ENCODE peak calls at places on chromosomes 5 and 9, in six cellular contexts. T, V, E, U, G and J are unnamed samples.

GRCh38 chr9:1050125-1050895 is at the start of gene DMRT2:
- DNase-seq in T (peak), G (peak), V (peak), E (no peak), U (peak), J (peak)

GRCh38 chr9:15501179-15501578 is 9.6 kb downstream of the PSIP1 start:
- DNase-seq in G (no peak), T (no peak), V (no peak), E (no peak), U (no peak), J (no peak)

GRCh38 chr5:3361811-3362605 is 233.6 kb upstream of the IRX1 start:
- DNase-seq in T (no peak), E (no peak), U (no peak), G (no peak), V (no peak), J (no peak)

GRCh38 chr9:119273984-119274665 is 95.1 kb downstream of the BRINP1 start:
- DNase-seq in U (no peak), T (no peak), E (no peak), G (peak), V (no peak), J (no peak)

GRCh38 chr5:159094745-159095144 is 5.0 kb downstream of the EBF1 start:
- DNase-seq in T (peak), E (no peak), V (peak), U (peak), G (no peak), J (peak)

GRCh38 chr5:116528519-116529234 is 45.9 kb downstream of the SEMA6A start:
- DNase-seq in V (no peak), E (no peak), T (no peak), U (peak), G (no peak), J (no peak)

GRCh38 chr5:72427488-72428437 is 79.4 kb downstream of the ZNF366 start:
- DNase-seq in G (peak), U (no peak), E (no peak), T (no peak), V (no peak), J (no peak)

GRCh38 chr9:123816817-123817472 is 113.0 kb downstream of the DENND1A start:
- DNase-seq in T (no peak), G (no peak), V (no peak), U (no peak), E (no peak), J (no peak)

GRCh38 chr5:107878676-107879075 is 207.9 kb upstream of the EFNA5 start:
- DNase-seq in U (peak), E (no peak), T (no peak), V (no peak), G (no peak), J (no peak)

GRCh38 chr5:143106175-143106574 is 297.3 kb downstream of the NR3C1 start:
- DNase-seq in T (peak), U (peak), V (no peak), G (peak), E (no peak), J (no peak)

GRCh38 chr5:109983135-109983534 is 293.4 kb downstream of the MAN2A1 start:
- DNase-seq in G (no peak), V (no peak), U (no peak), T (no peak), E (no peak), J (no peak)

GRCh38 chr5:124824637-124825158 is 78.3 kb upstream of the ZNF608 start:
- DNase-seq in E (no peak), T (no peak), U (peak), V (no peak), G (peak), J (no peak)

GRCh38 chr5:176619569-176620332 is 9.8 kb upstream of the GPRIN1 start:
- DNase-seq in G (no peak), V (no peak), T (no peak), U (peak), E (no peak), J (no peak)

GRCh38 chr5:136042665-136043121 is 13.9 kb downstream of the TGFBI start:
- DNase-seq in V (no peak), E (no peak), T (no peak), U (no peak), G (no peak), J (no peak)

GRCh38 chr5:67089200-67089725 is 107.3 kb downstream of the CD180 start:
- DNase-seq in G (peak), E (no peak), T (no peak), U (peak), V (no peak), J (no peak)

GRCh38 chr5:24789631-24790354 is 145.0 kb upstream of the CDH10 start:
- DNase-seq in V (no peak), T (no peak), U (no peak), E (no peak), G (no peak), J (no peak)

GRCh38 chr9:121721770-121722169 is 70.3 kb downstream of the DAB2IP start:
- DNase-seq in T (no peak), V (no peak), E (no peak), G (no peak), U (no peak), J (no peak)

GRCh38 chr5:115484368-115484767 is 60.2 kb downstream of the FEM1C start:
- DNase-seq in G (no peak), V (no peak), E (no peak), T (no peak), U (no peak), J (no peak)

GRCh38 chr9:37922391-37923120 is 18.6 kb upstream of the SLC25A51 start:
- DNase-seq in G (peak), U (peak), T (no peak), E (no peak), V (no peak), J (peak)

GRCh38 chr9:137977572-137978261 is 100.1 kb downstream of the CACNA1B start:
- DNase-seq in E (no peak), U (no peak), G (no peak), T (no peak), V (no peak), J (no peak)

GRCh38 chr5:69368458-69369368 is 607 bp downstream of the AK6 start:
- DNase-seq in V (peak), U (peak), G (no peak), E (no peak), T (peak), J (no peak)

GRCh38 chr5:96885518-96886338 is 9.4 kb downstream of the ERAP2 start:
- DNase-seq in G (no peak), V (no peak), E (peak), T (peak), U (no peak), J (peak)

GRCh38 chr9:90201770-90202169 is 440.9 kb downstream of the DIRAS2 start:
- DNase-seq in V (no peak), U (peak), E (no peak), G (no peak), T (no peak), J (no peak)

GRCh38 chr5:86175224-86175623 is 442.5 kb upstream of the COX7C start:
- DNase-seq in T (no peak), V (no peak), G (peak), U (no peak), E (peak), J (no peak)

GRCh38 chr9:120377268-120378150 is 202.5 kb downstream of the CDK5RAP2 start:
- DNase-seq in G (no peak), U (no peak), V (no peak), T (no peak), E (no peak), J (no peak)

GRCh38 chr9:6073731-6074130 is 58.3 kb upstream of the RANBP6 start:
- DNase-seq in V (no peak), U (no peak), T (no peak), E (no peak), G (no peak), J (no peak)

GRCh38 chr5:73130811-73131210 is 10.4 kb downstream of the TMEM171 start:
- DNase-seq in U (no peak), E (no peak), V (no peak), G (no peak), T (no peak), J (no peak)

GRCh38 chr5:84872768-84873167 is 488.1 kb upstream of the EDIL3 start:
- DNase-seq in E (no peak), U (no peak), V (no peak), G (no peak), T (no peak), J (no peak)

GRCh38 chr5:136729901-136730355 is 364.6 kb upstream of the TRPC7 start:
- DNase-seq in U (peak), V (peak), E (no peak), G (peak), T (peak), J (no peak)

DNA sequence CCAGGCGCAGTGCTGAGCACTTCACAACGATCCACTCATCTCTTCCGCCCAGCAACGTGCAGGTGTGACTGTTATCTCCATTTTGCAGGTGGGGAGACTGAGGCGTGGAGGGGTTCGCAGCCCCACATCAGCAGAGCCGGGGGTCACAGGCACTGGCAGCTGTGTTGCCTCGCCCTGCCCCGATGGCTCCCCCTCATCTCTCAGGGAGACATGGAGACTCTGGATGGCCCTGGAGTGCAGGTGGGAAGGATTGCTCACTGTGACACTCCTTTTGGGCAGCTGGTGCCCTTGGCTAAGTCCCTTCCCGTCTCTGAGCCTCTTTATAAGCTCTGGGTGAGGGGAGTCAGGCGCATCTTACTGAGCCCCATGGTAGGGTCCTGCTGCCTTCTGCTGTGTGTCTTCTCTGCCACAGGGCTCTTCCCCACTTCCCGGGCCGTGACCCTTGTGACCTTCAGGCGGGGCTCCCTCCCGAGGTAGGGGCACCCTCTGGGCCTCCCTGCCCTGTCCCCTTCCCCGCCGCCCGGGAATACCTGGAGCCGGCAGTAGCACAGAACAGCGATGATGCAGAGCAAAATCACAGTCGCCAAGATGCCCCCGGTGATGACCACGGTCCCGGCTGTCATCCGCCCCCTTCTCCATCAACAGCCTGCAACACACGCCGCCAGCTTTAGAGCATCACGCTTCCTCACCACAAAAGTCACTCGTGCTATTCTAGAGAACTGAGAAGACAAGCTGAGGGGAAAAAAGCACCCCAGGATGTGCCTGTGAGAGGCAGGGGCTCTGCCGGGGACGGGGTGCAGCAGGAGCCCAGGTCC is 29.4 kb downstream of the FAM163B start:
- DNase-seq in U (no peak), G (no peak), V (no peak), E (no peak), T (no peak), J (no peak)
- H3K4me2 ChIP-seq in U (no peak), G (no peak), V (no peak), E (no peak), T (no peak), J (no peak)

GRCh38 chr9:133118568-133118967 is 2.5 kb downstream of the RALGDS start:
- DNase-seq in U (no peak), T (no peak), V (no peak), E (no peak), G (no peak), J (no peak)

GRCh38 chr9:133118179-133118520 is 2.9 kb downstream of the RALGDS start:
- DNase-seq in U (no peak), G (no peak), V (no peak), E (no peak), T (no peak), J (no peak)

GRCh38 chr9:133120343-133121199 is 469 bp downstream of the RALGDS start:
- DNase-seq in U (peak), E (no peak), V (no peak), G (no peak), T (no peak), J (no peak)

GRCh38 chr9:133119039-133119438 is 2.0 kb downstream of the RALGDS start:
- DNase-seq in E (no peak), T (no peak), V (no peak), U (peak), G (no peak), J (no peak)

GRCh38 chr9:133119461-133120342 is 1.3 kb downstream of the RALGDS start:
- DNase-seq in V (no peak), E (no peak), U (peak), T (no peak), G (no peak), J (no peak)
- H3K9ac ChIP-seq in V (peak), E (peak), U (peak), T (peak), G (no peak), J (no peak)

DNA sequence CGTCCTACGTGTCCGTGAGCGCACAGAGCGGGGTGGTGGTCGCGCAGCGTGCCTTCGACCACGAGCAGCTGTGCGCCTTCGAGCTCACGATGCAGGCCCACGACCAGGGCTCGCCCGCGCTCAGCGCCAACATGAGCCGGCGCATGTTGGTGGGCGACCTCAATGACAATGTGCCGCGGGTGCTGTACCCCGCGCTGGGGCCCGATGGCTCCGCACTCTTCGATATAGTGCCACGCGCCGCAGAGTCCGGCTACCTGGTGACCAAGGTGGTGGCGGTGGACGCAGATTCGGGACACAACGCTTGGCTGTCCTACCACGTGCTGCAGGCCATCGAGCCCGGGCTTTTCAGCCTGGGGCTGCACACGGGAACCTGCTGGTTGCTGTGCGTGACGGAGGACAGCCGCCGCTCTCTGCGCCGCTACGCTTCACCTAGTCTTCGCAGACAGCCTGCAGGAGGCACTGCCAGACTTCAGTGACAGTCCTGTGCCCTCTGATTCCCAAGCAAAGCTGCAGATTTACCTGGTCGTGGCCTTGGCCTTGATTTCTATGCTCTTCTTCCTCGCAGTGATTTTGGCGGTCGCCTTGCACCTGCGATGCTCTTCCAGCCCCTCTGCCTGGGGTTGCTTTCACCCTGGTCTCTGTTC is 2.4 kb upstream of the PCDHGA12 start:
- DNase-seq in U (no peak), E (no peak), G (no peak), T (no peak), V (no peak), J (no peak)
- H3K4me2 ChIP-seq in U (no peak), E (no peak), G (no peak), T (no peak), V (no peak), J (no peak)

GRCh38 chr9:70407081-70407503 is 7.4 kb downstream of the KLF9 start:
- DNase-seq in G (peak), T (no peak), U (no peak), V (no peak), E (no peak), J (no peak)

GRCh38 chr9:70404261-70404660 is 10.2 kb downstream of the KLF9 start:
- DNase-seq in G (no peak), T (no peak), E (no peak), U (no peak), V (no peak), J (no peak)

GRCh38 chr9:70406446-70406862 is 8.0 kb downstream of the KLF9 start:
- DNase-seq in E (no peak), U (no peak), G (no peak), T (peak), V (no peak), J (no peak)

GRCh38 chr9:70403618-70404025 is 10.8 kb downstream of the KLF9 start:
- DNase-seq in T (no peak), E (no peak), V (no peak), G (no peak), U (no peak), J (no peak)

GRCh38 chr9:70405808-70406445 is 8.5 kb downstream of the KLF9 start:
- DNase-seq in T (no peak), G (no peak), U (no peak), V (no peak), E (no peak), J (no peak)
- H3K9ac ChIP-seq in T (no peak), G (no peak), U (peak), V (no peak), E (peak), J (peak)

DNA sequence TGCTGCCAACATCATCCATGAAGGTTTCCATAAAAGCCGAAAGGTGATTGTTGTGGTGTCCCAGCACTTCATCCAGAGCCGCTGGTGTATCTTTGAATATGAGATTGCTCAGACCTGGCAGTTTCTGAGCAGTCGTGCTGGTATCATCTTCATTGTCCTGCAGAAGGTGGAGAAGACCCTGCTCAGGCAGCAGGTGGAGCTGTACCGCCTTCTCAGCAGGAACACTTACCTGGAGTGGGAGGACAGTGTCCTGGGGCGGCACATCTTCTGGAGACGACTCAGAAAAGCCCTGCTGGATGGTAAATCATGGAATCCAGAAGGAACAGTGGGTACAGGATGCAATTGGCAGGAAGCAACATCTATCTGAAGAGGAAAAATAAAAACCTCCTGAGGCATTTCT is 10.1 kb downstream of the TLR4 start:
- DNase-seq in U (no peak), G (no peak), V (no peak), E (no peak), T (no peak), J (no peak)
- H3K4me2 ChIP-seq in U (no peak), G (no peak), V (no peak), E (no peak), T (no peak), J (no peak)

GRCh38 chr9:72440383-72440782 is 75.4 kb upstream of the ZFAND5 start:
- DNase-seq in V (no peak), E (no peak), T (no peak), U (no peak), G (no peak), J (no peak)

GRCh38 chr9:72443855-72444254 is 77.6 kb upstream of the TMC1 start:
- DNase-seq in U (no peak), V (no peak), E (peak), G (peak), T (no peak), J (no peak)

GRCh38 chr9:72441296-72442211 is 76.5 kb upstream of the ZFAND5 start:
- DNase-seq in V (no peak), U (no peak), E (no peak), T (no peak), G (peak), J (no peak)

GRCh38 chr9:72444436-72444835 is 77.0 kb upstream of the TMC1 start:
- DNase-seq in G (peak), U (no peak), T (no peak), E (no peak), V (no peak), J (no peak)

DNA sequence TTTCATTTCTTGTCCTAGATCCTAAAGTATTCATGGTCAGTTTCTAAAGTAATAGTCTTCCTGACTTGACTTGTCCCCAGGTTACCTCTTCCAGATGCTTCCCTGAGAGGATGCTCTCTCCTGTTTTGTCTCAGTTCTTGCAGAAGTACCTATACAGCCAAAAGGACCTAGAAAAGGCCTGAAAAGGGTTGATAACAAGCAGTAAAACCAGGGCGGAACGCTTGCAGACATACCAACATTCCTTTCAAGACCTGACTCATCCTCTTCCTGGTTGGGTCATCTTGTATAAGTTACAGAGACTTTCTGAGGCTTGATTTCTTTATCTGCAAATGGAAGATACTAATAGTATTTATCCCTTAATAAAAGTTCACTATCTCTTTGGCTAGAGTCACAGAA is 77.2 kb upstream of the ZFAND5 start:
- DNase-seq in U (no peak), G (peak), T (no peak), V (peak), E (no peak), J (no peak)
- H3K9ac ChIP-seq in U (peak), G (no peak), T (no peak), V (peak), E (no peak), J (no peak)

DNA sequence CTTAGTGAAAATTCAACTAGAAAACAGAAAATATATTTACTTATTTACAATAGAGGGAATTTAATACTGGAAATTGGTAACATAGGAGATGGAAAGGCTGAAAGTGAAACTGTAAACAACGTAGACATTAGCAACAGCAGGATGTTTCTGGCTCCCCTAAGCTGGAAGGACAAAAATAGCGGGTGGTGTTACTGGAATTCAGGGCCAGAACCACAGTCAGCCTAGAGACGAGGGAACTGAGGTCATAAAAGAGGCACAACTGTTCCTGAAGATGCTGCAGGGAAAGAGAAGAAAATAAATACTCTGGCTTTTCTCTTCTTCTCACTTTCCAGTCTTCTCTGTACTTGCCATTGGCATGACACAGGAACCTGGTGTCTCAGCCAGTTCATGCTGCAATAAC is 80.4 kb upstream of the NIPBL start:
- DNase-seq in V (no peak), G (no peak), U (no peak), E (no peak), T (no peak), J (no peak)
- H3K4me2 ChIP-seq in V (no peak), G (no peak), U (no peak), E (no peak), T (no peak), J (no peak)

GRCh38 chr5:119996128-119996527 is 366.8 kb downstream of the FAM170A start:
- DNase-seq in U (no peak), G (no peak), T (no peak), V (no peak), E (no peak), J (no peak)
- H3K9ac ChIP-seq in U (no peak), G (no peak), T (no peak), V (no peak), E (no peak), J (no peak)